ENCODE peak calls at places on chromosomes 3 and 15, in six cellular contexts. G is kidney; N is activated naive CD8-positive, alpha-beta T cell treated with anti-CD3 and anti-CD28 coated beads, Interleukin-2, amount 50 U/mL, for 24 hours; B is GM13977; J is B cell; F is stimulated activated CD4-positive, alpha-beta T cell treated with anti-CD3 and anti-CD28 coated beads, Interleukin-15, amount 100 ng/mL, for 1 hour. I is an unnamed sample.

GRCh38 chr3:33658971-33659848 is 58.8 kb downstream of the CLASP2 start:
- DNase-seq in B (peak), G (peak), N (peak), F (no peak), J (peak), I (peak)

GRCh38 chr3:46512191-46512590 is 14.4 kb downstream of the RTP3 start:
- DNase-seq in N (no peak), F (no peak), B (no peak), J (no peak), G (no peak), I (no peak)

GRCh38 chr3:9211155-9211950 is 38.1 kb downstream of the SRGAP3 start:
- DNase-seq in G (no peak), F (no peak), B (no peak), J (no peak), N (no peak), I (no peak)

GRCh38 chr15:25900426-25900825 is 37.3 kb upstream of the ATP10A start:
- DNase-seq in J (no peak), G (no peak), N (no peak), B (no peak), F (no peak), I (no peak)

GRCh38 chr3:151315136-151315535 is 1.5 kb downstream of the GPR87 start:
- DNase-seq in N (no peak), B (no peak), F (no peak), J (no peak), G (no peak), I (no peak)

GRCh38 chr3:50445919-50446318 is 57.5 kb downstream of the CACNA2D2 start:
- DNase-seq in N (no peak), J (no peak), G (no peak), F (no peak), B (no peak), I (no peak)

GRCh38 chr15:35379972-35380371 is 166.0 kb downstream of the DPH6 start:
- DNase-seq in F (no peak), J (no peak), B (no peak), N (no peak), G (no peak), I (no peak)

GRCh38 chr3:60890226-60890625 is 361.0 kb downstream of the FHIT start:
- DNase-seq in G (no peak), J (no peak), F (no peak), B (no peak), N (no peak), I (no peak)

GRCh38 chr3:154584041-154584440 is 154.1 kb upstream of the GPR149 start:
- DNase-seq in N (no peak), F (no peak), J (no peak), B (no peak), G (no peak), I (no peak)

GRCh38 chr3:37115451-37115850 is 58.9 kb downstream of the LRRFIP2 start:
- DNase-seq in N (no peak), G (no peak), B (no peak), J (no peak), F (no peak), I (no peak)

GRCh38 chr3:112967425-112967824 is 7.5 kb downstream of the CD200R1 start:
- DNase-seq in F (no peak), B (no peak), G (no peak), J (no peak), N (no peak), I (no peak)

GRCh38 chr15:40902605-40903561 is 8.6 kb downstream of the VPS18 start:
- DNase-seq in F (no peak), B (no peak), N (no peak), J (no peak), G (peak), I (no peak)

GRCh38 chr3:25423780-25424179 is 4.3 kb upstream of the RARB start:
- DNase-seq in G (no peak), B (no peak), J (no peak), F (no peak), N (no peak), I (no peak)

GRCh38 chr15:99324082-99324620 is 72.9 kb downstream of the LRRC28 start:
- DNase-seq in J (peak), B (no peak), F (no peak), N (peak), G (no peak), I (no peak)

GRCh38 chr3:187902041-187902471 is 156.8 kb upstream of the BCL6 start:
- DNase-seq in F (no peak), G (no peak), B (no peak), J (peak), N (no peak), I (no peak)

GRCh38 chr15:64146885-64147681 is 4.4 kb upstream of the SNX22 start:
- DNase-seq in B (no peak), F (no peak), G (peak), N (no peak), J (no peak), I (no peak)

GRCh38 chr15:33064878-33065277 is 129.6 kb downstream of the FMN1 start:
- DNase-seq in N (no peak), B (no peak), G (no peak), J (no peak), F (no peak), I (no peak)

GRCh38 chr3:172643780-172644179 is 67.1 kb downstream of the NCEH1 start:
- DNase-seq in F (no peak), B (no peak), J (no peak), N (no peak), G (no peak), I (no peak)

GRCh38 chr15:39127151-39127815 is 453.6 kb upstream of the THBS1 start:
- DNase-seq in N (no peak), F (no peak), B (no peak), G (no peak), J (no peak), I (no peak)

GRCh38 chr15:95840004-95840403 is 490.5 kb upstream of the NR2F2 start:
- DNase-seq in B (no peak), J (no peak), N (no peak), G (peak), F (no peak), I (no peak)

GRCh38 chr15:96115642-96116041 is 214.9 kb upstream of the NR2F2 start:
- DNase-seq in J (no peak), G (no peak), F (no peak), N (no peak), B (no peak), I (no peak)

GRCh38 chr3:123602325-123602724 is 17.5 kb upstream of the HACD2 start:
- DNase-seq in J (no peak), B (no peak), N (no peak), G (no peak), F (no peak), I (no peak)

GRCh38 chr3:18649666-18650363 is 224.7 kb upstream of the SATB1 start:
- DNase-seq in N (peak), B (peak), G (no peak), F (no peak), J (no peak), I (no peak)

GRCh38 chr3:121956363-121956762 is 62.2 kb downstream of the SLC15A2 start:
- DNase-seq in F (no peak), J (no peak), G (no peak), N (no peak), B (no peak), I (no peak)

GRCh38 chr3:67781218-67781617 is 126.8 kb upstream of the SUCLG2 start:
- DNase-seq in B (no peak), G (no peak), N (no peak), J (no peak), F (no peak), I (no peak)

GRCh38 chr3:50118237-50118636 is 29.5 kb downstream of the RBM5 start:
- DNase-seq in J (no peak), N (no peak), G (peak), F (no peak), B (no peak), I (no peak)

GRCh38 chr3:38690185-38690584 is 40.7 kb upstream of the SCN5A start:
- DNase-seq in J (no peak), N (no peak), F (no peak), G (no peak), B (no peak), I (no peak)

GRCh38 chr3:8741581-8742355 is 8.2 kb downstream of the CAV3 start:
- DNase-seq in N (no peak), G (no peak), B (no peak), J (no peak), F (no peak), I (peak)

GRCh38 chr15:41849204-41849603 is 10.6 kb downstream of the PLA2G4B start:
- DNase-seq in J (no peak), N (no peak), F (no peak), G (no peak), B (no peak), I (no peak)

GRCh38 chr3:196793224-196793623 is 53.6 kb downstream of the PAK2 start:
- DNase-seq in N (no peak), F (no peak), J (no peak), G (no peak), B (no peak), I (no peak)

GRCh38 chr3:52842424-52842823 is 7.6 kb upstream of the MUSTN1 start:
- DNase-seq in J (no peak), F (no peak), N (no peak), B (no peak), G (peak), I (peak)

GRCh38 chr3:16315623-16316022 is 50.6 kb downstream of the OXNAD1 start:
- DNase-seq in N (no peak), G (no peak), J (no peak), F (no peak), B (no peak), I (no peak)

GRCh38 chr3:191236635-191237034 is 37.6 kb downstream of the OSTN start:
- DNase-seq in B (no peak), J (no peak), G (no peak), F (no peak), N (no peak), I (no peak)

GRCh38 chr15:70268698-70269251 is 171.1 kb upstream of the TLE3 start:
- DNase-seq in B (peak), J (peak), N (peak), F (no peak), G (peak), I (no peak)

GRCh38 chr3:20160230-20160629 is 25.8 kb downstream of the SGO1 start:
- DNase-seq in F (no peak), G (no peak), B (no peak), J (peak), N (no peak), I (no peak)

GRCh38 chr3:123941150-123941941 is 19.7 kb downstream of the CCDC14 start:
- DNase-seq in N (no peak), G (no peak), B (no peak), J (no peak), F (no peak), I (no peak)

GRCh38 chr15:73338058-73338457 is 30.7 kb downstream of the HCN4 start:
- DNase-seq in B (no peak), N (no peak), G (no peak), J (no peak), F (no peak), I (no peak)